ENCODE peak calls at places on chromosomes 5 and 9, in four cellular contexts. Q is endothelial cell of umbilical vein, L is IMR-90, U is ovary. E is an unnamed sample. For H3K36me3, the result is how much of the 10 kb centered on the place peaks cover.

GRCh38 chr9:23822331-23823169 is 3.5 kb downstream of the ELAVL2 start:
- DNase-seq in Q (no peak), L (no peak), U (no peak), E (no peak)

GRCh38 chr5:120852222-120852860 is 388.2 kb downstream of the PRR16 start:
- DNase-seq in Q (no peak), L (no peak), U (no peak), E (no peak)

GRCh38 chr5:152593388-152593787 is 188.3 kb upstream of the NMUR2 start:
- DNase-seq in Q (no peak), L (no peak), U (no peak), E (no peak)

GRCh38 chr5:149392718-149393117 is 13.6 kb upstream of the IL17B start:
- DNase-seq in Q (no peak), L (peak), U (no peak), E (no peak)

GRCh38 chr5:93800988-93801811 is 59.8 kb upstream of the POU5F2 start:
- DNase-seq in Q (peak), L (peak), U (no peak), E (peak)

GRCh38 chr9:113600871-113601545 is 137.5 kb downstream of the RGS3 start:
- DNase-seq in Q (no peak), L (no peak), U (peak), E (no peak)

GRCh38 chr5:80957031-80957761 is 3.0 kb upstream of the RASGRF2 start:
- DNase-seq in Q (peak), L (no peak), U (no peak), E (no peak)

GRCh38 chr9:115085773-115086377 is 32.1 kb downstream of the TNC start:
- DNase-seq in Q (no peak), L (no peak), U (no peak), E (no peak)

GRCh38 chr9:86352440-86353106 is 1.6 kb downstream of the TUT7 start:
- DNase-seq in Q (peak), L (no peak), U (no peak), E (no peak)

GRCh38 chr5:74767579-74767913 is 497 bp downstream of the NSA2 start:
- DNase-seq in Q (no peak), L (peak), U (no peak), E (peak)

GRCh38 chr5:178699854-178700253 is 30.6 kb downstream of the ZNF354A start:
- DNase-seq in Q (no peak), L (no peak), U (no peak), E (no peak)

GRCh38 chr5:67244345-67244793 is 47.8 kb upstream of the CD180 start:
- DNase-seq in Q (peak), L (no peak), U (no peak), E (no peak)

GRCh38 chr5:82147860-82148573 is 130.1 kb downstream of the RPS23 start:
- DNase-seq in Q (no peak), L (peak), U (no peak), E (peak)

GRCh38 chr9:35907732-35908483 is 1.4 kb upstream of the SPAAR start:
- DNase-seq in Q (peak), L (peak), U (peak), E (peak)

GRCh38 chr5:147661576-147661975 is 121.0 kb downstream of the JAKMIP2 start:
- DNase-seq in Q (no peak), L (no peak), U (no peak), E (no peak)

GRCh38 chr9:107750741-107751521 is 261.4 kb upstream of the KLF4 start:
- DNase-seq in Q (peak), L (peak), U (peak), E (peak)

GRCh38 chr9:109517798-109518435 is 19.8 kb upstream of the PTPN3 start:
- DNase-seq in Q (no peak), L (no peak), U (no peak), E (no peak)

GRCh38 chr5:17129093-17129492 is 88.3 kb upstream of the BASP1 start:
- DNase-seq in Q (no peak), L (no peak), U (no peak), E (peak)
- H3K4me3 ChIP-seq in Q (no peak), L (no peak), U (no peak), E (no peak)

GRCh38 chr5:159021360-159022177 is 78.1 kb downstream of the EBF1 start:
- DNase-seq in Q (no peak), L (peak), U (no peak), E (no peak)
- H3K36me3 ChIP-seq in Q (under half), L (under half), U (under half), E (under half)

DNA sequence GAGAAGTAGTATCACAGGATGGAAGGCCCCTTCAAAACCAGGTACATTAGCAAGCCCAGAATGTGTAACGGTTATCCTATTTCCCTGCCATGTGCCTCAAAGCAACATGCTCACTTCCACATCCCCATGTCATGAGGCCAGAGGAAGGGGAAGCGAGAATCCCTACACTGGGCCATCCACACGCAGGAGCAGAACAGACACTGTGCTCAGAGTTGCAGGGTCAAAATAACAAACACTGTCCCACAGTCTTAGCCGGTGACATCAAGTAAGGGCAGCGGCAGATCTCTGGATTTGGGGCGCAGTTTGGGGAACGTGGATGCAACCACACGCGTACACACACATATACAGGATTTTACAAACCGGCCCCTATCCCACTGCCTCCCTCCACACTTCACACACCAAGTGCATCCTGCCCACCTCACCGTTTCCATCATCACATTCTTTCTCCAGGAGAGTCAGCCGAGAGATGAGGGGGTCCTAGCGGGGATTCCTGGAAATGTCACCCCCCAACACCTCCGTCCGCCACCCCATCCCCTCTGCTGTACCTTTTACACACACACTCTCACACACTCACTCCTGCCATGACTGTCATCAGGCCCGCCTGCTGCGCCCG is 774 bp downstream of the APBA1 start:
- DNase-seq in Q (no peak), L (no peak), U (no peak), E (no peak)
- H3K27ac ChIP-seq in Q (no peak), L (peak), U (peak), E (no peak)

GRCh38 chr5:55227738-55228430 is 769 bp upstream of the MCIDAS start:
- DNase-seq in Q (no peak), L (no peak), U (no peak), E (no peak)
- H3K4me3 ChIP-seq in Q (no peak), L (no peak), U (no peak), E (no peak)

GRCh38 chr5:97019435-97020117 is 83.7 kb downstream of the LNPEP start:
- DNase-seq in Q (peak), L (peak), U (no peak), E (peak)
- H3K36me3 ChIP-seq in Q (under half), L (under half), U (under half), E (under half)

DNA sequence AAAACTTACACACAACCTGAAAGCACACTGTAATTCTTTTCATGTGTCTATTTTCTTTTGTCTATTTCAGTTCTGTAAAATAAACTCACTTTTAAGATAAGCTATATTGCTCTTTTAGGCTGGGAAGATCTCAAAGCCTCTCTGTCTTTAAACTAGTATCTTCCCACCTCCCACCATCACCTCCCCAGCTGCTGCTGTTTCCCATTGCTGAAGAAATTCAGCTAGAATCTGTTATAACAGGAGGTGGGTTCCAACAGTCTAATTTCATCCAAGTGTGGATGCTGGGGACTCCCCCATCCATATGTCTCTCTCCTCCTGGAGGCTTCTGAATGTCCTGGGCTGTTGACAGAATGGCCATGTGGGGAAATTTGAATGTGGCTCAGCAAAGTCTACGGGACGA is 301.0 kb downstream of the RASEF start:
- DNase-seq in Q (no peak), L (no peak), U (no peak), E (no peak)
- H3K27ac ChIP-seq in Q (no peak), L (no peak), U (no peak), E (no peak)

E was measured in brain microvascular endothelial cell.